ENCODE peak calls at places on chromosomes 4 and X, in ten cellular contexts. Y, T, M, P, F, Z, L, N, A and D are unnamed samples.
A peak's percentile ranks its signal among the peaks of the same experiment; 100 is the strongest.

GRCh38 chrX:47560179-47560830 is 700 bp upstream of the ARAF start:
- DNase-seq in T (no peak), L (no peak), Y (no peak), M (no peak), P (peak; percentile 23), A (no peak), F (no peak), Z (no peak), N (no peak), D (no peak)

GRCh38 chr4:2829321-2829932 is 14.2 kb upstream of the ADD1 start:
- DNase-seq in M (no peak), Y (no peak), F (no peak), P (peak; percentile 8), T (no peak), N (no peak), Z (no peak), L (no peak), A (no peak), D (no peak)

GRCh38 chrX:47179221-47179927 is 14.3 kb upstream of the UBA1 start:
- DNase-seq in Y (no peak), Z (no peak), A (no peak), F (no peak), T (no peak), L (no peak), N (peak; percentile 9), P (no peak), M (no peak), D (no peak)

GRCh38 chrX:44765556-44765955 is 78.3 kb upstream of the DUSP21 start:
- DNase-seq in P (no peak), Z (no peak), M (no peak), N (no peak), Y (no peak), A (no peak), L (no peak), F (no peak), T (no peak), D (no peak)

GRCh38 chr4:76535603-76536380 is 100.8 kb downstream of the SHROOM3 start:
- DNase-seq in Y (no peak), M (no peak), T (no peak), A (no peak), F (no peak), N (no peak), Z (no peak), L (no peak), P (no peak), D (no peak)

GRCh38 chr4:149836546-149836945 is 20.9 kb upstream of the IQCM start:
- DNase-seq in M (no peak), Z (no peak), Y (no peak), P (no peak), L (no peak), F (peak; percentile 10), N (no peak), T (no peak), A (no peak), D (no peak)

GRCh38 chr4:79198886-79199591 is 126.8 kb downstream of the NAA11 start:
- DNase-seq in N (no peak), Z (no peak), Y (no peak), P (no peak), M (no peak), A (no peak), L (no peak), T (no peak), F (no peak), D (no peak)

GRCh38 chr4:156827519-156827918 is 144.1 kb downstream of the PDGFC start:
- DNase-seq in N (no peak), P (no peak), Z (no peak), T (no peak), F (no peak), L (no peak), Y (no peak), M (no peak), A (no peak), D (no peak)

GRCh38 chr4:122716825-122717448 is 15.6 kb upstream of the BBS12 start:
- DNase-seq in M (peak; percentile 70), N (peak; percentile 15), Z (peak; percentile 84), T (no peak), P (peak; percentile 84), F (no peak), Y (no peak), A (peak; percentile 63), L (peak; percentile 79), D (peak; percentile 79)

GRCh38 chr4:86048426-86048825 is 311.4 kb downstream of the MAPK10 start:
- DNase-seq in F (no peak), A (no peak), M (no peak), Z (no peak), T (no peak), P (no peak), Y (no peak), N (no peak), L (no peak), D (no peak)

GRCh38 chrX:129655547-129656248 is 942 bp upstream of the APLN start:
- DNase-seq in A (no peak), F (no peak), L (no peak), M (no peak), N (no peak), T (no peak), P (peak; percentile 29), Y (no peak), Z (no peak), D (no peak)

GRCh38 chrX:70422886-70423336 is at the start of gene GDPD2:
- DNase-seq in A (peak; percentile 34), Z (no peak), L (no peak), P (no peak), N (no peak), F (no peak), T (peak; percentile 79), Y (no peak), M (no peak), D (no peak)

GRCh38 chr4:151460434-151460833 is 51.5 kb downstream of the FHIP1A start:
- DNase-seq in P (no peak), N (no peak), L (no peak), F (no peak), M (no peak), Z (no peak), A (no peak), Y (no peak), T (no peak), D (no peak)

GRCh38 chr4:89001647-89002518 is 55.1 kb downstream of the FAM13A start:
- DNase-seq in P (no peak), T (no peak), A (no peak), Y (no peak), N (no peak), L (no peak), F (no peak), M (no peak), Z (no peak), D (no peak)

GRCh38 chrX:125395626-125396025 is 76.0 kb downstream of the TEX13C start:
- DNase-seq in L (no peak), A (no peak), Y (no peak), Z (no peak), T (no peak), F (no peak), N (no peak), M (no peak), P (no peak), D (no peak)

GRCh38 chrX:31471229-31471628 is 399.4 kb upstream of the FTHL17 start:
- DNase-seq in F (no peak), M (no peak), T (no peak), Z (no peak), P (no peak), A (no peak), L (no peak), Y (no peak), N (no peak), D (no peak)

GRCh38 chrX:28586891-28587635 is at the start of gene IL1RAPL1:
- DNase-seq in L (no peak), F (no peak), N (peak; percentile 61), Y (no peak), P (no peak), M (peak; percentile 5), T (no peak), A (peak; percentile 35), Z (peak; percentile 18), D (no peak)

GRCh38 chr4:99209671-99210070 is 9.4 kb downstream of the ADH6 start:
- DNase-seq in Y (no peak), N (no peak), Z (no peak), F (no peak), P (no peak), L (no peak), A (no peak), T (no peak), M (no peak), D (no peak)

GRCh38 chr4:76067652-76068286 is 6.7 kb upstream of the ART3 start:
- DNase-seq in Z (peak; percentile 73), T (peak; percentile 52), Y (no peak), F (peak; percentile 28), A (peak; percentile 71), P (peak; percentile 81), M (peak; percentile 52), L (peak; percentile 75), N (peak; percentile 19), D (peak; percentile 72)

GRCh38 chr4:10085828-10086505 is 30.6 kb downstream of the WDR1 start:
- DNase-seq in Z (no peak), F (no peak), A (no peak), Y (no peak), N (no peak), P (no peak), T (no peak), M (no peak), L (no peak), D (no peak)

GRCh38 chrX:40434947-40435346 is 145.8 kb upstream of the ATP6AP2 start:
- DNase-seq in L (no peak), A (peak; percentile 14), P (no peak), N (peak; percentile 25), Z (no peak), M (no peak), T (peak; percentile 72), F (no peak), Y (no peak), D (no peak)

GRCh38 chr4:17188035-17188967 is 289.9 kb upstream of the LDB2 start:
- DNase-seq in Z (no peak), A (no peak), L (no peak), T (no peak), N (no peak), M (no peak), F (no peak), P (no peak), Y (no peak), D (no peak)

GRCh38 chr4:144732584-144733130 is 86.7 kb downstream of the HHIP start:
- DNase-seq in T (no peak), L (no peak), Y (no peak), A (no peak), Z (no peak), P (no peak), F (no peak), N (no peak), M (no peak), D (no peak)

GRCh38 chrX:116239944-116240391 is 69.4 kb downstream of the AGTR2 start:
- DNase-seq in T (no peak), N (no peak), A (no peak), P (no peak), L (no peak), M (no peak), F (no peak), Y (no peak), Z (peak; percentile 20), D (no peak)

GRCh38 chr4:98976716-98977115 is 18.8 kb upstream of the METAP1 start:
- DNase-seq in A (no peak), Y (no peak), P (no peak), N (no peak), M (no peak), F (no peak), T (no peak), Z (peak; percentile 13), L (no peak), D (no peak)

GRCh38 chrX:152819732-152820131 is 10.8 kb downstream of the CETN2 start:
- DNase-seq in T (no peak), Z (no peak), A (no peak), L (no peak), F (no peak), N (no peak), M (no peak), Y (no peak), P (no peak), D (no peak)

GRCh38 chr4:116872308-116872707 is 213.1 kb downstream of the TRAM1L1 start:
- DNase-seq in T (no peak), N (no peak), Z (no peak), F (no peak), M (no peak), Y (no peak), A (no peak), P (no peak), L (no peak), D (no peak)

GRCh38 chrX:44935640-44936039 is 62.7 kb downstream of the KDM6A start:
- DNase-seq in Y (no peak), T (no peak), Z (peak; percentile 59), A (no peak), L (no peak), F (no peak), M (no peak), P (no peak), N (no peak), D (no peak)